ENCODE peak calls at places on chromosomes 4 and X, in six cellular contexts. One of them, this sample, is unnamed. For H3K36me3, the result is how much of the 10 kb centered on the place peaks cover.

GRCh38 chrX:15749642-15750610 is 11.9 kb downstream of the CA5B start:
- DNase-seq in tibial nerve: peak
- DNase-seq in SK-N-SH: no peak
- DNase-seq in HCT116: no peak
- DNase-seq in cardiac muscle cell: no peak
- DNase-seq in brain microvascular endothelial cell: no peak
- DNase-seq in this sample: no peak

GRCh38 chr4:79232555-79232954 is 93.3 kb downstream of the NAA11 start:
- DNase-seq in SK-N-SH: no peak
- DNase-seq in cardiac muscle cell: peak
- DNase-seq in brain microvascular endothelial cell: peak
- DNase-seq in tibial nerve: no peak
- DNase-seq in HCT116: no peak
- DNase-seq in this sample: peak

GRCh38 chrX:108573136-108573535 is 133.5 kb downstream of the COL4A5 start:
- DNase-seq in brain microvascular endothelial cell: no peak
- DNase-seq in HCT116: no peak
- DNase-seq in cardiac muscle cell: no peak
- DNase-seq in tibial nerve: no peak
- DNase-seq in SK-N-SH: no peak
- DNase-seq in this sample: no peak

GRCh38 chr4:151990201-151990600 is 229.4 kb upstream of the GATB start:
- DNase-seq in cardiac muscle cell: no peak
- DNase-seq in tibial nerve: no peak
- DNase-seq in SK-N-SH: no peak
- DNase-seq in HCT116: peak
- DNase-seq in brain microvascular endothelial cell: no peak
- DNase-seq in this sample: peak

GRCh38 chrX:13357925-13358324 is 38.1 kb upstream of the ATXN3L start:
- DNase-seq in SK-N-SH: no peak
- DNase-seq in cardiac muscle cell: peak
- DNase-seq in brain microvascular endothelial cell: peak
- DNase-seq in HCT116: no peak
- DNase-seq in tibial nerve: no peak
- DNase-seq in this sample: peak

GRCh38 chr4:20528508-20528907 is 171.8 kb upstream of the PACRGL start:
- DNase-seq in SK-N-SH: no peak
- DNase-seq in tibial nerve: no peak
- DNase-seq in brain microvascular endothelial cell: no peak
- DNase-seq in cardiac muscle cell: no peak
- DNase-seq in HCT116: no peak
- DNase-seq in this sample: peak

GRCh38 chr4:41024556-41025491 is 189.5 kb downstream of the APBB2 start:
- DNase-seq in SK-N-SH: no peak
- DNase-seq in tibial nerve: no peak
- DNase-seq in HCT116: peak
- DNase-seq in brain microvascular endothelial cell: no peak
- DNase-seq in cardiac muscle cell: peak
- DNase-seq in this sample: peak

GRCh38 chr4:145130788-145131398 is 32.8 kb downstream of the ABCE1 start:
- DNase-seq in cardiac muscle cell: peak
- DNase-seq in brain microvascular endothelial cell: peak
- DNase-seq in tibial nerve: no peak
- DNase-seq in SK-N-SH: no peak
- DNase-seq in HCT116: no peak
- DNase-seq in this sample: peak

GRCh38 chr4:98711526-98711925 is 53.1 kb upstream of the TSPAN5 start:
- DNase-seq in brain microvascular endothelial cell: no peak
- DNase-seq in cardiac muscle cell: peak
- DNase-seq in SK-N-SH: no peak
- DNase-seq in tibial nerve: no peak
- DNase-seq in HCT116: no peak
- DNase-seq in this sample: no peak

GRCh38 chr4:165096776-165097175 is 15.9 kb downstream of the TMEM192 start:
- DNase-seq in cardiac muscle cell: peak
- DNase-seq in brain microvascular endothelial cell: peak
- DNase-seq in HCT116: no peak
- DNase-seq in tibial nerve: no peak
- DNase-seq in SK-N-SH: peak
- DNase-seq in this sample: peak

GRCh38 chr4:2807571-2807970 is 14.7 kb downstream of the SH3BP2 start:
- DNase-seq in HCT116: no peak
- DNase-seq in brain microvascular endothelial cell: no peak
- DNase-seq in tibial nerve: no peak
- DNase-seq in cardiac muscle cell: no peak
- DNase-seq in SK-N-SH: no peak
- DNase-seq in this sample: no peak

GRCh38 chr4:99467908-99468307 is 32.8 kb upstream of the ADH7 start:
- DNase-seq in cardiac muscle cell: no peak
- DNase-seq in SK-N-SH: no peak
- DNase-seq in brain microvascular endothelial cell: no peak
- DNase-seq in HCT116: no peak
- DNase-seq in tibial nerve: no peak
- DNase-seq in this sample: no peak

GRCh38 chr4:127604949-127605709 is 27.6 kb upstream of the INTU start:
- DNase-seq in SK-N-SH: peak
- DNase-seq in tibial nerve: no peak
- DNase-seq in brain microvascular endothelial cell: no peak
- DNase-seq in HCT116: peak
- DNase-seq in cardiac muscle cell: peak
- DNase-seq in this sample: peak

GRCh38 chr4:139522457-139522856 is 33.6 kb downstream of the SETD7 start:
- DNase-seq in HCT116: no peak
- DNase-seq in SK-N-SH: no peak
- DNase-seq in brain microvascular endothelial cell: no peak
- DNase-seq in tibial nerve: no peak
- DNase-seq in cardiac muscle cell: no peak
- DNase-seq in this sample: no peak
- TF ChIP-seq CTCF in HCT116: no peak
- TF ChIP-seq CTCF in SK-N-SH: no peak
- TF ChIP-seq CTCF in brain microvascular endothelial cell: no peak
- TF ChIP-seq CTCF in tibial nerve: no peak
- TF ChIP-seq CTCF in cardiac muscle cell: no peak
- TF ChIP-seq CTCF in this sample: no peak

GRCh38 chr4:1057403-1057745 is 45.9 kb downstream of the FGFRL1 start:
- DNase-seq in brain microvascular endothelial cell: no peak
- DNase-seq in SK-N-SH: no peak
- DNase-seq in tibial nerve: no peak
- DNase-seq in HCT116: no peak
- DNase-seq in cardiac muscle cell: no peak
- DNase-seq in this sample: no peak

GRCh38 chr4:1058198-1058996 is 47.0 kb downstream of the FGFRL1 start:
- DNase-seq in cardiac muscle cell: no peak
- DNase-seq in tibial nerve: no peak
- DNase-seq in SK-N-SH: no peak
- DNase-seq in brain microvascular endothelial cell: no peak
- DNase-seq in HCT116: no peak
- DNase-seq in this sample: peak

GRCh38 chr4:1056671-1057402 is 45.4 kb downstream of the FGFRL1 start:
- DNase-seq in cardiac muscle cell: no peak
- DNase-seq in SK-N-SH: no peak
- DNase-seq in HCT116: no peak
- DNase-seq in brain microvascular endothelial cell: no peak
- DNase-seq in tibial nerve: no peak
- DNase-seq in this sample: no peak

GRCh38 chr4:1053080-1053661 is 41.7 kb downstream of the FGFRL1 start:
- DNase-seq in brain microvascular endothelial cell: no peak
- DNase-seq in HCT116: no peak
- DNase-seq in cardiac muscle cell: peak
- DNase-seq in SK-N-SH: peak
- DNase-seq in tibial nerve: no peak
- DNase-seq in this sample: peak

DNA sequence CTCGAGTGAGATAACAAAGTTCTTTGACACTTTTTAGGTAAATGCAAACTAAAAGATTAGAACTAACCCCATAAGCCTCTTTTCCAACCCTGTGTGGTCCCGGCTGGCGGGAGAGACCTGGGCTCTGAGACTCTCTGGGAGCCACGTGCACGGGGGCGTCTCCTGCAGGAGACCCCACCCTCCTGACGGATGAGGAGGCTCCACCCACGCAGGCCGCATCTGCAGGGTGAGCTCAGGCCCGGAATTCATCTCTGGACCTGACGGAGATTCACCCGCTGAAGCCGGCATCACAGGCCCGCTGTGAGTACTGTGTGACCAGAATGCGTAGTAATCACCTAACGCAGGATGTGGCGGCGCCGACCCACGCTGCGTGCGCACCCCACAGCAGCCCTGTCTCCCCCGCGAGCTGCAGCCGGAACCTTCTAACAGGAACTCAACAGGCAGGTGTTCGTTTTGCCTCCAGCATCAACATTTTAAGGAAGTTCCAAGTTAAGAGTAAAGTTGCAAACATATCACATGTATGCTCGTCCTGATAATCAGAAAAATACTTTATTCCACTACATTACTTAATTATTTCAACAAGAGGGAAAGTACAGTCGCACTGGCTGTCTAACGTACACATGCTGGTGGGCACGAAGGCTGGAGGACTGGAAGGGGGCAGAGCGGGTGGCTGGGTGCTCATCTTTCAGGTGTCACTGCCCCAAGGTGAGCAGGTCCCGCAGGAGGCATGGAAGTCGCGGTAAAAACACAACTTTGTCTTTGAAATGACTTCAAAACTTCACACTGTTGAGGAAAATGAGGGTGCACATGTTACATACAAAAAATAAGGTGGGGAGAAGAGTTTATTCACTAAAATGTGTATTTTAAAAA is 44.5 kb downstream of the FGFRL1 start:
- DNase-seq in HCT116: no peak
- DNase-seq in cardiac muscle cell: peak
- DNase-seq in tibial nerve: no peak
- DNase-seq in SK-N-SH: peak
- DNase-seq in brain microvascular endothelial cell: no peak
- DNase-seq in this sample: no peak
- H3K4me3 ChIP-seq in HCT116: no peak
- H3K4me3 ChIP-seq in cardiac muscle cell: no peak
- H3K4me3 ChIP-seq in tibial nerve: no peak
- H3K4me3 ChIP-seq in SK-N-SH: no peak
- H3K4me3 ChIP-seq in brain microvascular endothelial cell: no peak
- H3K4me3 ChIP-seq in this sample: no peak

GRCh38 chr4:8215641-8216442 is 16.8 kb downstream of the SH3TC1 start:
- DNase-seq in brain microvascular endothelial cell: no peak
- DNase-seq in tibial nerve: no peak
- DNase-seq in HCT116: no peak
- DNase-seq in SK-N-SH: no peak
- DNase-seq in cardiac muscle cell: no peak
- DNase-seq in this sample: no peak

GRCh38 chr4:8216443-8217245 is 17.6 kb downstream of the SH3TC1 start:
- DNase-seq in cardiac muscle cell: no peak
- DNase-seq in tibial nerve: no peak
- DNase-seq in SK-N-SH: no peak
- DNase-seq in HCT116: no peak
- DNase-seq in brain microvascular endothelial cell: no peak
- DNase-seq in this sample: no peak

GRCh38 chr4:8218371-8219050 is 19.4 kb downstream of the SH3TC1 start:
- DNase-seq in cardiac muscle cell: no peak
- DNase-seq in brain microvascular endothelial cell: no peak
- DNase-seq in SK-N-SH: no peak
- DNase-seq in tibial nerve: no peak
- DNase-seq in HCT116: no peak
- DNase-seq in this sample: no peak

GRCh38 chr4:8217871-8218270 is 18.8 kb downstream of the SH3TC1 start:
- DNase-seq in cardiac muscle cell: no peak
- DNase-seq in SK-N-SH: no peak
- DNase-seq in brain microvascular endothelial cell: no peak
- DNase-seq in HCT116: no peak
- DNase-seq in tibial nerve: no peak
- DNase-seq in this sample: no peak

DNA sequence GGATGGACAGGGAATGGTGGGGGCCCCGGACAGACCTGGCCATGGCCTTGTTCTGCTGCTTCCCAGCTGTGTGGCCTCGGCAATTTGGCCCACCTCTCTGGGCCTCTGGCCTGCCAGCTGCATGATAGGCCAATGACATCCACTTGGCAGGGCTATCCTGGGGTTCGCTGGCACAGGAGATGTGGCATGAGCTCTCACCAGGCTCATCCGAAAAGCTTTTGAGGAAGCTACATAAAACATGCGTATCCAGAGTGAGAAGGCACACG is 18.1 kb downstream of the SH3TC1 start:
- DNase-seq in SK-N-SH: no peak
- DNase-seq in brain microvascular endothelial cell: no peak
- DNase-seq in HCT116: no peak
- DNase-seq in cardiac muscle cell: no peak
- DNase-seq in tibial nerve: no peak
- DNase-seq in this sample: no peak
- H3K36me3 ChIP-seq in SK-N-SH: under half
- H3K36me3 ChIP-seq in brain microvascular endothelial cell: under half
- H3K36me3 ChIP-seq in HCT116: under half
- H3K36me3 ChIP-seq in cardiac muscle cell: under half
- H3K36me3 ChIP-seq in tibial nerve: under half
- H3K36me3 ChIP-seq in this sample: half or more

DNA sequence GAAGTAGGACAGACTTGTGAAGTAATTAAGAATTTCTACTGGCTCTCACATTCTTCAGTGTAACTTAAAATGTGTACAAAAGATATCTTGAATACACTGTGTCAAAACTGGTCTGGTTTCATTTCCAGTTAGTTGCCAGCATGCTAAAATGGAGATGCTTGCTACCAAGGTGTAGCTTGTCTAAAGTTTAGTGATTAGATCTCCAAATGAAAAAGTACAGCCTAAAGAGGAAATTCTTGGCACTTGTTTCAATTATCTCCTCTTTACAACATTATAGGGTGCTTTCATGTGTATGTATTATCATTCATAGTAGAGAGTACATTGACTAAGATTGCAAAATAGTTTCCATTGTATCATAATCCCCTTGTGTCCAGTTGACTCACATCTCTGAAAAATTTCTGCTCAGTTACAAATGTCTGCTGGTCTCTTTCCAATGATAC is 97.4 kb upstream of the SPRY1 start:
- DNase-seq in SK-N-SH: no peak
- DNase-seq in HCT116: no peak
- DNase-seq in tibial nerve: no peak
- DNase-seq in brain microvascular endothelial cell: peak
- DNase-seq in cardiac muscle cell: peak
- DNase-seq in this sample: peak
- TF ChIP-seq CTCF in SK-N-SH: no peak
- TF ChIP-seq CTCF in HCT116: no peak
- TF ChIP-seq CTCF in tibial nerve: no peak
- TF ChIP-seq CTCF in brain microvascular endothelial cell: no peak
- TF ChIP-seq CTCF in cardiac muscle cell: no peak
- TF ChIP-seq CTCF in this sample: no peak

GRCh38 chr4:140097572-140097971 is 56.4 kb downstream of the MAML3 start:
- DNase-seq in tibial nerve: no peak
- DNase-seq in SK-N-SH: no peak
- DNase-seq in HCT116: no peak
- DNase-seq in brain microvascular endothelial cell: no peak
- DNase-seq in cardiac muscle cell: no peak
- DNase-seq in this sample: peak
- H3K4me3 ChIP-seq in tibial nerve: no peak
- H3K4me3 ChIP-seq in SK-N-SH: no peak
- H3K4me3 ChIP-seq in HCT116: no peak
- H3K4me3 ChIP-seq in brain microvascular endothelial cell: no peak
- H3K4me3 ChIP-seq in cardiac muscle cell: no peak
- H3K4me3 ChIP-seq in this sample: no peak

GRCh38 chr4:522438-522837 is 23.4 kb downstream of the PIGG start:
- DNase-seq in HCT116: no peak
- DNase-seq in brain microvascular endothelial cell: no peak
- DNase-seq in cardiac muscle cell: no peak
- DNase-seq in SK-N-SH: no peak
- DNase-seq in tibial nerve: no peak
- DNase-seq in this sample: no peak
- H3K36me3 ChIP-seq in HCT116: under half
- H3K36me3 ChIP-seq in brain microvascular endothelial cell: under half
- H3K36me3 ChIP-seq in cardiac muscle cell: under half
- H3K36me3 ChIP-seq in SK-N-SH: under half
- H3K36me3 ChIP-seq in tibial nerve: under half
- H3K36me3 ChIP-seq in this sample: under half

GRCh38 chr4:142883433-142883832 is 37.3 kb upstream of the INPP4B start:
- DNase-seq in tibial nerve: no peak
- DNase-seq in brain microvascular endothelial cell: no peak
- DNase-seq in SK-N-SH: no peak
- DNase-seq in cardiac muscle cell: peak
- DNase-seq in HCT116: peak
- DNase-seq in this sample: peak
- TF ChIP-seq CTCF in tibial nerve: peak
- TF ChIP-seq CTCF in brain microvascular endothelial cell: peak
- TF ChIP-seq CTCF in SK-N-SH: peak
- TF ChIP-seq CTCF in cardiac muscle cell: peak
- TF ChIP-seq CTCF in HCT116: peak
- TF ChIP-seq CTCF in this sample: peak

This sample was measured in bronchial epithelial cell.